ENCODE peak calls at places on chromosomes 5 and 9, in eight cellular contexts. D, O, L, Q, R, F, N and C are unnamed samples.
A peak's percentile ranks its signal among the peaks of the same experiment; 100 is the strongest.

GRCh38 chr9:89878003-89878411 is 273.2 kb downstream of the GADD45G start:
- DNase-seq in D (no peak), O (no peak), L (no peak), Q (no peak), R (no peak), F (no peak), N (no peak), C (no peak)

GRCh38 chr9:127776195-127776918 is 2.1 kb downstream of the SH2D3C start:
- DNase-seq in D (peak; percentile 70), O (no peak), L (no peak), Q (peak; percentile 70), R (peak; percentile 78), F (no peak), N (peak; percentile 88), C (no peak)

GRCh38 chr9:86405926-86406325 is 51.7 kb upstream of the TUT7 start:
- DNase-seq in D (no peak), O (no peak), L (peak; percentile 89), Q (peak; percentile 3), R (no peak), F (no peak), N (no peak), C (no peak)

GRCh38 chr5:171678631-171679030 is 107.0 kb upstream of the SMIM23 start:
- DNase-seq in D (no peak), O (no peak), L (no peak), Q (no peak), R (no peak), F (no peak), N (no peak), C (no peak)

GRCh38 chr9:131812116-131812790 is 72.4 kb upstream of the RAPGEF1 start:
- DNase-seq in D (no peak), O (no peak), L (no peak), Q (no peak), R (no peak), F (no peak), N (no peak), C (no peak)

GRCh38 chr9:110640736-110641135 is 27.9 kb upstream of the MUSK start:
- DNase-seq in D (no peak), O (no peak), L (no peak), Q (no peak), R (no peak), F (no peak), N (no peak), C (no peak)

GRCh38 chr5:32057157-32058096 is 116.7 kb downstream of the GOLPH3 start:
- DNase-seq in D (no peak), O (no peak), L (no peak), Q (no peak), R (no peak), F (no peak), N (no peak), C (peak; percentile 9)

GRCh38 chr5:96794757-96795156 is 13.0 kb downstream of the ERAP1 start:
- DNase-seq in D (peak; percentile 46), O (no peak), L (no peak), Q (peak; percentile 28), R (no peak), F (no peak), N (peak; percentile 63), C (no peak)

GRCh38 chr9:138022121-138022741 is 144.6 kb downstream of the CACNA1B start:
- DNase-seq in D (no peak), O (no peak), L (peak; percentile 44), Q (no peak), R (no peak), F (no peak), N (peak; percentile 38), C (peak; percentile 20)

GRCh38 chr9:81080900-81081299 is 608.4 kb downstream of the TLE1 start:
- DNase-seq in D (no peak), O (no peak), L (no peak), Q (no peak), R (no peak), F (no peak), N (no peak), C (no peak)

GRCh38 chr5:113205807-113206206 is 229.0 kb downstream of the TSSK1B start:
- DNase-seq in D (no peak), O (no peak), L (peak; percentile 23), Q (no peak), R (no peak), F (peak; percentile 6), N (no peak), C (no peak)

GRCh38 chr5:174501461-174502069 is 222.8 kb upstream of the MSX2 start:
- DNase-seq in D (no peak), O (no peak), L (peak; percentile 1), Q (no peak), R (no peak), F (no peak), N (no peak), C (no peak)

GRCh38 chr9:92489209-92489608 is 6.9 kb upstream of the ASPN start:
- DNase-seq in D (no peak), O (no peak), L (no peak), Q (no peak), R (no peak), F (no peak), N (no peak), C (no peak)

GRCh38 chr5:39948867-39949468 is 524.2 kb upstream of the DAB2 start:
- DNase-seq in D (peak; percentile 40), O (no peak), L (peak; percentile 77), Q (peak; percentile 30), R (peak; percentile 53), F (no peak), N (peak; percentile 71), C (peak; percentile 71)

GRCh38 chr9:16625831-16626230 is 244.6 kb downstream of the BNC2 start:
- DNase-seq in D (no peak), O (no peak), L (peak; percentile 68), Q (no peak), R (no peak), F (no peak), N (no peak), C (no peak)

GRCh38 chr5:175378444-175379028 is 65.4 kb downstream of the DRD1 start:
- DNase-seq in D (no peak), O (no peak), L (peak; percentile 88), Q (no peak), R (no peak), F (no peak), N (no peak), C (no peak)

GRCh38 chr9:89420397-89420796 is 77.5 kb downstream of the SEMA4D start:
- DNase-seq in D (no peak), O (no peak), L (no peak), Q (no peak), R (no peak), F (no peak), N (no peak), C (no peak)

GRCh38 chr9:136900556-136900955 is 14.2 kb downstream of the TRAF2 start:
- DNase-seq in D (no peak), O (no peak), L (no peak), Q (no peak), R (no peak), F (no peak), N (no peak), C (no peak)

GRCh38 chr9:109793196-109793595 is 13.2 kb downstream of the PALM2AKAP2 start:
- DNase-seq in D (no peak), O (no peak), L (peak; percentile 76), Q (no peak), R (no peak), F (no peak), N (no peak), C (no peak)

GRCh38 chr5:134079748-134080581 is 34.5 kb upstream of the TCF7 start:
- DNase-seq in D (no peak), O (no peak), L (no peak), Q (peak; percentile 72), R (no peak), F (no peak), N (peak; percentile 78), C (no peak)

GRCh38 chr5:125412051-125412560 is 665.7 kb upstream of the ZNF608 start:
- DNase-seq in D (no peak), O (no peak), L (peak; percentile 95), Q (no peak), R (peak; percentile 36), F (no peak), N (no peak), C (peak; percentile 25)

GRCh38 chr5:147204576-147204975 is 30.2 kb upstream of the STK32A start:
- DNase-seq in D (no peak), O (no peak), L (no peak), Q (no peak), R (no peak), F (no peak), N (no peak), C (no peak)